ENCODE peak calls at places on chromosomes 12 and 14, in six cellular contexts. One of them, this sample, is unnamed.

GRCh38 chr12:108616941-108617858 is 16.5 kb downstream of the SELPLG start:
- DNase-seq in NCI-H1417 treated with DMSO at 0.1 percent for 48 hours: no peak
- DNase-seq in HFFc6: no peak
- DNase-seq in NAMALWA: peak
- DNase-seq in neural crest cell: no peak
- DNase-seq in choroid plexus epithelial cell: peak
- DNase-seq in this sample: peak

GRCh38 chr12:3544296-3544965 is 53.4 kb downstream of the PRMT8 start:
- DNase-seq in NCI-H1417 treated with DMSO at 0.1 percent for 48 hours: no peak
- DNase-seq in HFFc6: no peak
- DNase-seq in NAMALWA: no peak
- DNase-seq in neural crest cell: no peak
- DNase-seq in choroid plexus epithelial cell: no peak
- DNase-seq in this sample: no peak

GRCh38 chr12:62802981-62803380 is 132.0 kb downstream of the PPM1H start:
- DNase-seq in NCI-H1417 treated with DMSO at 0.1 percent for 48 hours: no peak
- DNase-seq in HFFc6: peak
- DNase-seq in NAMALWA: no peak
- DNase-seq in neural crest cell: no peak
- DNase-seq in choroid plexus epithelial cell: peak
- DNase-seq in this sample: no peak

GRCh38 chr14:78904094-78904493 is 733.9 kb downstream of the NRXN3 start:
- DNase-seq in NCI-H1417 treated with DMSO at 0.1 percent for 48 hours: no peak
- DNase-seq in HFFc6: no peak
- DNase-seq in NAMALWA: peak
- DNase-seq in neural crest cell: no peak
- DNase-seq in choroid plexus epithelial cell: peak
- DNase-seq in this sample: no peak

GRCh38 chr14:28077005-28077404 is 689.6 kb upstream of the FOXG1 start:
- DNase-seq in NCI-H1417 treated with DMSO at 0.1 percent for 48 hours: no peak
- DNase-seq in HFFc6: no peak
- DNase-seq in NAMALWA: no peak
- DNase-seq in neural crest cell: no peak
- DNase-seq in choroid plexus epithelial cell: no peak
- DNase-seq in this sample: no peak

GRCh38 chr12:59383426-59383822 is 212.4 kb upstream of the SLC16A7 start:
- DNase-seq in NCI-H1417 treated with DMSO at 0.1 percent for 48 hours: no peak
- DNase-seq in HFFc6: peak
- DNase-seq in NAMALWA: no peak
- DNase-seq in neural crest cell: no peak
- DNase-seq in choroid plexus epithelial cell: peak
- DNase-seq in this sample: no peak

GRCh38 chr12:46160981-46161690 is 107.7 kb downstream of the SLC38A1 start:
- DNase-seq in NCI-H1417 treated with DMSO at 0.1 percent for 48 hours: no peak
- DNase-seq in HFFc6: no peak
- DNase-seq in NAMALWA: no peak
- DNase-seq in neural crest cell: no peak
- DNase-seq in choroid plexus epithelial cell: no peak
- DNase-seq in this sample: no peak

GRCh38 chr14:102396531-102396930 is 33.8 kb downstream of the TECPR2 start:
- DNase-seq in NCI-H1417 treated with DMSO at 0.1 percent for 48 hours: no peak
- DNase-seq in HFFc6: no peak
- DNase-seq in NAMALWA: no peak
- DNase-seq in neural crest cell: no peak
- DNase-seq in choroid plexus epithelial cell: no peak
- DNase-seq in this sample: no peak

GRCh38 chr14:89654998-89655397 is 238.0 kb upstream of the FOXN3 start:
- DNase-seq in NCI-H1417 treated with DMSO at 0.1 percent for 48 hours: no peak
- DNase-seq in HFFc6: no peak
- DNase-seq in NAMALWA: no peak
- DNase-seq in neural crest cell: no peak
- DNase-seq in choroid plexus epithelial cell: no peak
- DNase-seq in this sample: no peak

GRCh38 chr14:32364941-32365340 is 35.8 kb downstream of the AKAP6 start:
- DNase-seq in NCI-H1417 treated with DMSO at 0.1 percent for 48 hours: no peak
- DNase-seq in HFFc6: peak
- DNase-seq in NAMALWA: no peak
- DNase-seq in neural crest cell: no peak
- DNase-seq in choroid plexus epithelial cell: no peak
- DNase-seq in this sample: no peak

GRCh38 chr14:104897286-104898194 is 27.1 kb upstream of the PLD4 start:
- DNase-seq in NCI-H1417 treated with DMSO at 0.1 percent for 48 hours: no peak
- DNase-seq in HFFc6: no peak
- DNase-seq in NAMALWA: no peak
- DNase-seq in neural crest cell: no peak
- DNase-seq in choroid plexus epithelial cell: no peak
- DNase-seq in this sample: peak

GRCh38 chr14:73786942-73787759 is 64.5 kb upstream of the PTGR2 start:
- DNase-seq in NCI-H1417 treated with DMSO at 0.1 percent for 48 hours: no peak
- DNase-seq in HFFc6: no peak
- DNase-seq in NAMALWA: peak
- DNase-seq in neural crest cell: peak
- DNase-seq in choroid plexus epithelial cell: peak
- DNase-seq in this sample: peak

GRCh38 chr12:53344824-53345485 is 8.8 kb upstream of the SP7 start:
- DNase-seq in NCI-H1417 treated with DMSO at 0.1 percent for 48 hours: no peak
- DNase-seq in HFFc6: peak
- DNase-seq in NAMALWA: peak
- DNase-seq in neural crest cell: peak
- DNase-seq in choroid plexus epithelial cell: peak
- DNase-seq in this sample: peak

GRCh38 chr14:75986439-75986765 is 839 bp downstream of the IFT43 start:
- DNase-seq in NCI-H1417 treated with DMSO at 0.1 percent for 48 hours: no peak
- DNase-seq in HFFc6: no peak
- DNase-seq in NAMALWA: no peak
- DNase-seq in neural crest cell: no peak
- DNase-seq in choroid plexus epithelial cell: no peak
- DNase-seq in this sample: no peak